ENCODE peak calls at places on chromosomes 3 and 15, in four cellular contexts. One of them, this sample, is unnamed.

GRCh38 chr15:71806452-71806931 is 3.9 kb upstream of the NR2E3 start:
- DNase-seq in A549: no peak
- DNase-seq in HepG2: no peak
- DNase-seq in K562: no peak
- DNase-seq in this sample: no peak

GRCh38 chr15:32818758-32819405 is 101.1 kb downstream of the GREM1 start:
- DNase-seq in A549: no peak
- DNase-seq in HepG2: no peak
- DNase-seq in K562: no peak
- DNase-seq in this sample: no peak

GRCh38 chr15:39472661-39473657 is 107.9 kb upstream of the THBS1 start:
- DNase-seq in A549: no peak
- DNase-seq in HepG2: no peak
- DNase-seq in K562: no peak
- DNase-seq in this sample: no peak

GRCh38 chr3:158479051-158479450 is 91.9 kb upstream of the MLF1 start:
- DNase-seq in A549: no peak
- DNase-seq in HepG2: no peak
- DNase-seq in K562: no peak
- DNase-seq in this sample: no peak

GRCh38 chr3:8987673-8988655 is 24.7 kb upstream of the RAD18 start:
- DNase-seq in A549: peak
- DNase-seq in HepG2: peak
- DNase-seq in K562: peak
- DNase-seq in this sample: no peak

GRCh38 chr3:8712045-8712870 is 21.3 kb upstream of the CAV3 start:
- DNase-seq in A549: no peak
- DNase-seq in HepG2: no peak
- DNase-seq in K562: peak
- DNase-seq in this sample: no peak

GRCh38 chr15:90449206-90449735 is 61.2 kb downstream of the IQGAP1 start:
- DNase-seq in A549: no peak
- DNase-seq in HepG2: no peak
- DNase-seq in K562: no peak
- DNase-seq in this sample: no peak

GRCh38 chr15:89665449-89666146 is 10.3 kb upstream of the KIF7 start:
- DNase-seq in A549: peak
- DNase-seq in HepG2: no peak
- DNase-seq in K562: no peak
- DNase-seq in this sample: no peak

GRCh38 chr3:39383190-39383912 is at the start of gene SLC25A38:
- DNase-seq in A549: peak
- DNase-seq in HepG2: peak
- DNase-seq in K562: peak
- DNase-seq in this sample: no peak

GRCh38 chr3:11415099-11415498 is 142.9 kb downstream of the ATG7 start:
- DNase-seq in A549: no peak
- DNase-seq in HepG2: no peak
- DNase-seq in K562: no peak
- DNase-seq in this sample: no peak

GRCh38 chr3:54916722-54917121 is 11.1 kb downstream of the LRTM1 start:
- DNase-seq in A549: no peak
- DNase-seq in HepG2: no peak
- DNase-seq in K562: no peak
- DNase-seq in this sample: no peak

GRCh38 chr15:81531141-81531592 is 157.2 kb upstream of the TMC3 start:
- DNase-seq in A549: no peak
- DNase-seq in HepG2: no peak
- DNase-seq in K562: no peak
- DNase-seq in this sample: no peak
- TF ChIP-seq POLR2AphosphoS2 in A549: no peak
- TF ChIP-seq POLR2AphosphoS2 in HepG2: no peak
- TF ChIP-seq POLR2AphosphoS2 in K562: no peak
- TF ChIP-seq POLR2AphosphoS2 in this sample: no peak

DNA sequence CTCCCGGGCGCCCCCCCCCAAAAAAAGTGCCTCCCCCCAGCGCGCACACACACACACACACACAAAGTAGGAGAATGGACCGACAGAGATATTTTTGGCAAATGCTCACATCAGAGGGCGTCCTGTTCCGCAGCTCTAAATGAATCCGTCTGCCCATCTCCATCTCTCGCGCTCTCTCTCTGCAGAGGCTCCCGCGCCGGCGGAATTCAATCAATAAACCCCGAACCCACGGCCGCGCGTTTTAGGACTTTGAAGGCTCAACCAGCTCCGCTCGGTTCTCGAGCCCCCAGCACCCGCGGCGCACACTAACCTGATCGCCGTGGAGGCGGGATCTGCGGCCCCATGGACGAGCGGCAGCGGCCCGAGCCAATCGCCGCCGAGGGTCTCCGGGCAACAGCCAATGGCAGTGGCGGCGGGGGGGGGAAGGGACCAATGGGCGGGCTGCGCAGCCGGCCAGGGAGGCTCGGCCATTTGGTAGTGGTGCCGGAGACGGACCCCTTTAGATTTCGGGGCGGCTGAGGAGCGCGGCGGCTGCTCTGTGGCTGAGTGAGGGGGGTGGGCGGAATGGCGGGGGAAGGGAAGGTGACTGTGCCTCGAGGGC is at the start of gene ANP32A:
- DNase-seq in A549: peak
- DNase-seq in HepG2: peak
- DNase-seq in K562: peak
- DNase-seq in this sample: peak
- TF ChIP-seq CHD4 in A549: no peak
- TF ChIP-seq CHD4 in HepG2: no peak
- TF ChIP-seq CHD4 in K562: no peak
- TF ChIP-seq CHD4 in this sample: no peak

GRCh38 chr3:78878011-78878410 is 889.8 kb downstream of the ROBO1 start:
- DNase-seq in A549: no peak
- DNase-seq in HepG2: no peak
- DNase-seq in K562: no peak
- DNase-seq in this sample: no peak
- TF ChIP-seq RFX5 in A549: no peak
- TF ChIP-seq RFX5 in HepG2: no peak
- TF ChIP-seq RFX5 in K562: no peak
- TF ChIP-seq RFX5 in this sample: no peak

GRCh38 chr3:4493008-4493930 is at the start of gene ITPR1:
- DNase-seq in A549: peak
- DNase-seq in HepG2: peak
- DNase-seq in K562: peak
- DNase-seq in this sample: peak

GRCh38 chr3:4492240-4493007 is 724 bp upstream of the ITPR1 start:
- DNase-seq in A549: peak
- DNase-seq in HepG2: peak
- DNase-seq in K562: peak
- DNase-seq in this sample: no peak

GRCh38 chr3:4495294-4496110 is 2.4 kb downstream of the ITPR1 start:
- DNase-seq in A549: no peak
- DNase-seq in HepG2: no peak
- DNase-seq in K562: peak
- DNase-seq in this sample: no peak

GRCh38 chr3:4494807-4495200 is 1.7 kb downstream of the ITPR1 start:
- DNase-seq in A549: no peak
- DNase-seq in HepG2: no peak
- DNase-seq in K562: no peak
- DNase-seq in this sample: no peak

DNA sequence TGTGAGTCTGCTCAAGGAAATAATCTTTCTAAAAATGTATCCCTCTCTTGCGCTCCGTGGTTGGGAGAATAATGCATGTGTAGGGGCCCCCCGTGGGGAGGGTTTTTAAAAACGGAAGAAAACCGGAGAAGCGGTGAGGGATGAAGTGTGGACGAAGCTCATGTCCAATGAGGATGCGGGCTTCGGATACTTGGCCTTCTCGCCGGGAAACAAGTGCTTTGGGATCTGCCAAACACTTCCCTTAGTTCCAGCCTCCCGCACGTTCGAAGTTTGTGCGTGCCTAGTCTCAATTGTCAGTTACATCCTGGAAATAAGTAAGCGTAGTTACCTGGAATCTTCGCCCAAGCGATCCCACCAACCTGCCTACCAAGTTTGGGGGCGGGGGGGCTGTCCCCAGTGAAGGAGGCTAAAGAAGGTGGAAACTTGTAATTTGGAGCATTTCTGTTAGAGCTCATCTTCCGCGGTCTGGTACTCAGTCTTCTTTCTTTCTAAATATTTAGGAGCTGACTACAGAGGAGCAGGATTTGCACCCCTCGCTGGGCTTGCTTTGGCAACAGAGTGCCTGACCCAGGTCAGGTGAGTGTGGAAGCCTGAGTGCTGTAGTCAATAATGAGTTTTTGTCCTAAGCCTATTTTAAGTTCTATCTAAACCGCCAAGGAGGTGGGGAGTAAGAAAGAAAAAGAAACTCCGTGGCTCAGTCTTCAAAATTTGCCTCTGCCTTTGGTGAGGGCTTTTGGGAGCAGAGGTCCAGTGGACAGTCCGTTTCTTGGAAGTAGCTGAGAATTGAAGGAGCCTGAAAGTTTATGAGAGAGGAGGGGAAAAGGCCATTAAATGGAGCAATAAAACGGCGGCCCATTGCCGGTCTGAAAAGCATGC is 1.0 kb downstream of the ITPR1 start:
- DNase-seq in A549: no peak
- DNase-seq in HepG2: no peak
- DNase-seq in K562: peak
- DNase-seq in this sample: no peak
- TF ChIP-seq POLR2AphosphoS2 in A549: no peak
- TF ChIP-seq POLR2AphosphoS2 in HepG2: no peak
- TF ChIP-seq POLR2AphosphoS2 in K562: no peak
- TF ChIP-seq POLR2AphosphoS2 in this sample: no peak

GRCh38 chr3:195356151-195357086 is 85.5 kb upstream of the XXYLT1 start:
- DNase-seq in A549: no peak
- DNase-seq in HepG2: no peak
- DNase-seq in K562: no peak
- DNase-seq in this sample: no peak

GRCh38 chr3:195348719-195349118 is 77.8 kb upstream of the XXYLT1 start:
- DNase-seq in A549: no peak
- DNase-seq in HepG2: no peak
- DNase-seq in K562: no peak
- DNase-seq in this sample: no peak

GRCh38 chr3:195352895-195353488 is 82.0 kb upstream of the XXYLT1 start:
- DNase-seq in A549: no peak
- DNase-seq in HepG2: peak
- DNase-seq in K562: peak
- DNase-seq in this sample: no peak
- TF ChIP-seq CHD4 in A549: no peak
- TF ChIP-seq CHD4 in HepG2: no peak
- TF ChIP-seq CHD4 in K562: no peak
- TF ChIP-seq CHD4 in this sample: no peak

GRCh38 chr15:58775402-58775801 is 4.3 kb downstream of the MINDY2 start:
- DNase-seq in A549: no peak
- DNase-seq in HepG2: no peak
- DNase-seq in K562: no peak
- DNase-seq in this sample: no peak
- TF ChIP-seq RFX5 in A549: no peak
- TF ChIP-seq RFX5 in HepG2: no peak
- TF ChIP-seq RFX5 in K562: no peak
- TF ChIP-seq RFX5 in this sample: no peak

GRCh38 chr3:160941885-160942494 is 163.2 kb downstream of the B3GALNT1 start:
- DNase-seq in A549: peak
- DNase-seq in HepG2: peak
- DNase-seq in K562: peak
- DNase-seq in this sample: peak
- TF ChIP-seq POLR2AphosphoS2 in A549: no peak
- TF ChIP-seq POLR2AphosphoS2 in HepG2: no peak
- TF ChIP-seq POLR2AphosphoS2 in K562: no peak
- TF ChIP-seq POLR2AphosphoS2 in this sample: no peak

GRCh38 chr15:84669726-84670125 is 11.7 kb upstream of the NMB start:
- DNase-seq in A549: no peak
- DNase-seq in HepG2: no peak
- DNase-seq in K562: no peak
- DNase-seq in this sample: no peak
- TF ChIP-seq CHD4 in A549: no peak
- TF ChIP-seq CHD4 in HepG2: no peak
- TF ChIP-seq CHD4 in K562: no peak
- TF ChIP-seq CHD4 in this sample: no peak

GRCh38 chr15:92719024-92719423 is 63.4 kb upstream of the FAM174B start:
- DNase-seq in A549: no peak
- DNase-seq in HepG2: no peak
- DNase-seq in K562: no peak
- DNase-seq in this sample: no peak

GRCh38 chr15:92715753-92716152 is 60.2 kb upstream of the FAM174B start:
- DNase-seq in A549: no peak
- DNase-seq in HepG2: no peak
- DNase-seq in K562: no peak
- DNase-seq in this sample: no peak

GRCh38 chr15:92711457-92711831 is 55.9 kb upstream of the FAM174B start:
- DNase-seq in A549: no peak
- DNase-seq in HepG2: no peak
- DNase-seq in K562: no peak
- DNase-seq in this sample: no peak

GRCh38 chr15:92714071-92714456 is 58.5 kb upstream of the FAM174B start:
- DNase-seq in A549: peak
- DNase-seq in HepG2: no peak
- DNase-seq in K562: no peak
- DNase-seq in this sample: no peak

GRCh38 chr15:92714457-92715401 is 59.2 kb upstream of the FAM174B start:
- DNase-seq in A549: peak
- DNase-seq in HepG2: peak
- DNase-seq in K562: peak
- DNase-seq in this sample: peak
- TF ChIP-seq RFX5 in A549: peak
- TF ChIP-seq RFX5 in HepG2: no peak
- TF ChIP-seq RFX5 in K562: no peak
- TF ChIP-seq RFX5 in this sample: no peak